ENCODE peak calls at places on chromosomes 3 and 15, in nine cellular contexts. One of them, this sample, is unnamed.

GRCh38 chr3:14274999-14275961 is 96.7 kb downstream of the LSM3 start:
- DNase-seq in choroid plexus epithelial cell: peak
- DNase-seq in fibroblast of mammary gland: peak
- DNase-seq in GM06990: no peak
- DNase-seq in dorsolateral prefrontal cortex: no peak
- DNase-seq in sigmoid colon: no peak
- DNase-seq in heart right ventricle: no peak
- DNase-seq in uterus: no peak
- DNase-seq in astrocyte: no peak
- DNase-seq in this sample: no peak

GRCh38 chr15:40436116-40436891 is 4.4 kb upstream of the BAHD1 start:
- DNase-seq in choroid plexus epithelial cell: no peak
- DNase-seq in fibroblast of mammary gland: no peak
- DNase-seq in GM06990: no peak
- DNase-seq in dorsolateral prefrontal cortex: no peak
- DNase-seq in sigmoid colon: no peak
- DNase-seq in heart right ventricle: peak
- DNase-seq in uterus: peak
- DNase-seq in astrocyte: no peak
- DNase-seq in this sample: no peak

GRCh38 chr3:112013058-112013783 is 14.5 kb downstream of the TAGLN3 start:
- DNase-seq in choroid plexus epithelial cell: peak
- DNase-seq in fibroblast of mammary gland: peak
- DNase-seq in GM06990: peak
- DNase-seq in dorsolateral prefrontal cortex: peak
- DNase-seq in sigmoid colon: peak
- DNase-seq in heart right ventricle: peak
- DNase-seq in uterus: peak
- DNase-seq in astrocyte: peak
- DNase-seq in this sample: peak

GRCh38 chr3:52521881-52522650 is 11.6 kb downstream of the NT5DC2 start:
- DNase-seq in choroid plexus epithelial cell: no peak
- DNase-seq in fibroblast of mammary gland: no peak
- DNase-seq in GM06990: no peak
- DNase-seq in dorsolateral prefrontal cortex: no peak
- DNase-seq in sigmoid colon: peak
- DNase-seq in heart right ventricle: peak
- DNase-seq in uterus: no peak
- DNase-seq in astrocyte: no peak
- DNase-seq in this sample: no peak

GRCh38 chr3:87873136-87873535 is 185.7 kb downstream of the CGGBP1 start:
- DNase-seq in choroid plexus epithelial cell: peak
- DNase-seq in fibroblast of mammary gland: peak
- DNase-seq in GM06990: no peak
- DNase-seq in dorsolateral prefrontal cortex: no peak
- DNase-seq in sigmoid colon: no peak
- DNase-seq in heart right ventricle: no peak
- DNase-seq in uterus: no peak
- DNase-seq in astrocyte: no peak
- DNase-seq in this sample: peak

GRCh38 chr3:4726549-4726948 is 233.4 kb downstream of the ITPR1 start:
- DNase-seq in choroid plexus epithelial cell: no peak
- DNase-seq in fibroblast of mammary gland: peak
- DNase-seq in GM06990: no peak
- DNase-seq in dorsolateral prefrontal cortex: no peak
- DNase-seq in sigmoid colon: no peak
- DNase-seq in heart right ventricle: no peak
- DNase-seq in uterus: no peak
- DNase-seq in astrocyte: no peak
- DNase-seq in this sample: peak

GRCh38 chr15:83289160-83289559 is 4.7 kb upstream of the BNC1 start:
- DNase-seq in choroid plexus epithelial cell: no peak
- DNase-seq in fibroblast of mammary gland: peak
- DNase-seq in GM06990: no peak
- DNase-seq in dorsolateral prefrontal cortex: no peak
- DNase-seq in sigmoid colon: no peak
- DNase-seq in heart right ventricle: no peak
- DNase-seq in uterus: no peak
- DNase-seq in astrocyte: peak
- DNase-seq in this sample: peak

GRCh38 chr15:100628746-100629145 is 26.4 kb downstream of the ASB7 start:
- DNase-seq in choroid plexus epithelial cell: peak
- DNase-seq in fibroblast of mammary gland: peak
- DNase-seq in GM06990: no peak
- DNase-seq in dorsolateral prefrontal cortex: no peak
- DNase-seq in sigmoid colon: no peak
- DNase-seq in heart right ventricle: no peak
- DNase-seq in uterus: no peak
- DNase-seq in astrocyte: peak
- DNase-seq in this sample: no peak

DNA sequence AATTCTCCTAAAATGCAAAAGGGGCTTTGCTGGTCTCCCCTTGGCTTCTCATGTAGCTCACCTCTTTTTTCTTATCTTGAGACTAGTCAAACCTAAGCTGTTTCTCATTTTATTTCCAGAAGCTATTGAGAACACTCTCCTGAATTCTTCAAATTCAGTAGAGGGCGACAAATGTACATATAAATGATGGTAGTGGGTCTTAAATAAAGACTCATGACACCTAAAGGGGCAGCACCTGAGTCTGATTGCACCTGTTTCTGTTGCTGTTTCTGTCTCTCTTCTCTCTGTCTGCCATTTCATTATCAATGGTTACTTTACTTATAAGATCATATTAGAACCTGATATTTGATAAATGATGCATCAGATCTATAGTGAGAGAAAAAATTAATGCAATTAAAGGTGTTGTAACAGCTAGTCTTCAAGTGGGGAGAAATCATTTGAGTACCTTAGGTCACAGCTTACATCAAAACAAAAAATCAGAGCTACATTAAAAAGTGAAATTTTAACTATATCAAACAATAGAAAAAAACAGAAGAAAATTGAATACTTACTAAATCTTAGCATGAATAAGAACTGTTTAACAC is 7.0 kb downstream of the ADIPOQ start:
- DNase-seq in choroid plexus epithelial cell: peak
- DNase-seq in fibroblast of mammary gland: peak
- DNase-seq in GM06990: no peak
- DNase-seq in dorsolateral prefrontal cortex: no peak
- DNase-seq in sigmoid colon: no peak
- DNase-seq in heart right ventricle: no peak
- DNase-seq in uterus: no peak
- DNase-seq in astrocyte: peak
- DNase-seq in this sample: peak
- TF ChIP-seq CTCF in choroid plexus epithelial cell: peak
- TF ChIP-seq CTCF in fibroblast of mammary gland: peak
- TF ChIP-seq CTCF in GM06990: peak
- TF ChIP-seq CTCF in dorsolateral prefrontal cortex: peak
- TF ChIP-seq CTCF in sigmoid colon: no peak
- TF ChIP-seq CTCF in heart right ventricle: peak
- TF ChIP-seq CTCF in uterus: peak
- TF ChIP-seq CTCF in astrocyte: peak
- TF ChIP-seq CTCF in this sample: peak

GRCh38 chr3:30638685-30639412 is 32.4 kb downstream of the TGFBR2 start:
- DNase-seq in choroid plexus epithelial cell: no peak
- DNase-seq in fibroblast of mammary gland: peak
- DNase-seq in GM06990: no peak
- DNase-seq in dorsolateral prefrontal cortex: no peak
- DNase-seq in sigmoid colon: no peak
- DNase-seq in heart right ventricle: peak
- DNase-seq in uterus: no peak
- DNase-seq in astrocyte: no peak
- DNase-seq in this sample: no peak
- H3K4me3 ChIP-seq in choroid plexus epithelial cell: no peak
- H3K4me3 ChIP-seq in fibroblast of mammary gland: no peak
- H3K4me3 ChIP-seq in GM06990: no peak
- H3K4me3 ChIP-seq in dorsolateral prefrontal cortex: no peak
- H3K4me3 ChIP-seq in sigmoid colon: no peak
- H3K4me3 ChIP-seq in heart right ventricle: no peak
- H3K4me3 ChIP-seq in uterus: no peak
- H3K4me3 ChIP-seq in astrocyte: no peak
- H3K4me3 ChIP-seq in this sample: no peak

DNA sequence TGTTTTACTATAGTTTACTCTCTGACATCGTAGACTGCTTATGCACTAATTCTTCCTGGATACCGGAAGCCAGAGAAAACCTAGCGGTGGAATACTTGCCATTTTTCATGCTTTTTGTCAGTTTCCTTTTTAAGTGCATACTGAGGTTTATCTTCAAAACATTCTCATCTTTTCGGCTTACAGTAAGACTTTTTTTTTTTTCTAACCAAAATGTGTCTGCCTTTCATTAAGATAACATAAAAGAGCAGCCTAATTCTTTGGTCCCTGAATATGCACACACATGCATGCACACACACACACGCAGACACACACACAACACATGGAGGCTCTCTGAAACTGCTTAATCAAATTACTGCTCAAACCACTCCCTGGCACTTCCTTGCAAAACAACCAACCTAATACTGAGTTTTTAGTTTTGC is 1.3 kb downstream of the ZNF445 start:
- DNase-seq in choroid plexus epithelial cell: peak
- DNase-seq in fibroblast of mammary gland: peak
- DNase-seq in GM06990: peak
- DNase-seq in dorsolateral prefrontal cortex: no peak
- DNase-seq in sigmoid colon: no peak
- DNase-seq in heart right ventricle: no peak
- DNase-seq in uterus: no peak
- DNase-seq in astrocyte: peak
- DNase-seq in this sample: peak
- TF ChIP-seq CTCF in choroid plexus epithelial cell: peak
- TF ChIP-seq CTCF in fibroblast of mammary gland: peak
- TF ChIP-seq CTCF in GM06990: no peak
- TF ChIP-seq CTCF in dorsolateral prefrontal cortex: no peak
- TF ChIP-seq CTCF in sigmoid colon: no peak
- TF ChIP-seq CTCF in heart right ventricle: no peak
- TF ChIP-seq CTCF in uterus: no peak
- TF ChIP-seq CTCF in astrocyte: no peak
- TF ChIP-seq CTCF in this sample: no peak

GRCh38 chr3:27714692-27715453 is 7.2 kb downstream of the EOMES start:
- DNase-seq in choroid plexus epithelial cell: no peak
- DNase-seq in fibroblast of mammary gland: no peak
- DNase-seq in GM06990: peak
- DNase-seq in dorsolateral prefrontal cortex: no peak
- DNase-seq in sigmoid colon: no peak
- DNase-seq in heart right ventricle: no peak
- DNase-seq in uterus: no peak
- DNase-seq in astrocyte: no peak
- DNase-seq in this sample: no peak
- H3K4me3 ChIP-seq in choroid plexus epithelial cell: no peak
- H3K4me3 ChIP-seq in fibroblast of mammary gland: peak
- H3K4me3 ChIP-seq in GM06990: peak
- H3K4me3 ChIP-seq in dorsolateral prefrontal cortex: no peak
- H3K4me3 ChIP-seq in sigmoid colon: no peak
- H3K4me3 ChIP-seq in heart right ventricle: peak
- H3K4me3 ChIP-seq in uterus: no peak
- H3K4me3 ChIP-seq in astrocyte: peak
- H3K4me3 ChIP-seq in this sample: no peak

DNA sequence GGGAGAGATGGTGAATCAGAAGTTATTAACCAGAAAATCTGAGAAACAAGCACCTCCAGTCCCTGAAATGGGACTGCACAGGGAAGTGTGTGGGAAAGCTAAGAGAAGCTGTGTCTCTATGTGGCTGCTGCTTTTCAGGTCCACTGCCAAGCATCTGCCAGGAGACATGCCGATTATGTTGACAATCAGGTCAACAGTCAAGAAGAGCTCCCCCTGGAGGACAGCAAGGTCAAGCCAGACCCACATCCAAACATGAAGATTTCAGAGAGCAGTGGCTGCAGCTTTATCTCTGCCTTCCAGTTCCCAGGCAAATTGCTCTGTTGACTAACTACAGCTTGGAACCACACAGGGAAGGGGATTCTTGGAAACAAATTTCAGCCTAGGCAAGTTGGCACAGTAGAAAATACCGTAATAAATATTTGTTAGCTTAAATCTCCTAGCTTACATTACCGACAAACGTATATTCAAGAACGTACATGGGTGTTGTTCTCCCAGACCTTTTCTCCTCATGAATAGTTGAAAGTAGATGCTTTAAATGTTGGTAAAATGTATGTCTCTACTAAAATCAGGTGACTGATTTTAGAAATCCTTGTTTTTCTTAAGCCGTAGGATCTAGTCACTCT is 394.5 kb upstream of the RARB start:
- DNase-seq in choroid plexus epithelial cell: peak
- DNase-seq in fibroblast of mammary gland: peak
- DNase-seq in GM06990: no peak
- DNase-seq in dorsolateral prefrontal cortex: no peak
- DNase-seq in sigmoid colon: no peak
- DNase-seq in heart right ventricle: peak
- DNase-seq in uterus: no peak
- DNase-seq in astrocyte: no peak
- DNase-seq in this sample: peak
- TF ChIP-seq CTCF in choroid plexus epithelial cell: peak
- TF ChIP-seq CTCF in fibroblast of mammary gland: peak
- TF ChIP-seq CTCF in GM06990: peak
- TF ChIP-seq CTCF in dorsolateral prefrontal cortex: peak
- TF ChIP-seq CTCF in sigmoid colon: peak
- TF ChIP-seq CTCF in heart right ventricle: peak
- TF ChIP-seq CTCF in uterus: no peak
- TF ChIP-seq CTCF in astrocyte: peak
- TF ChIP-seq CTCF in this sample: peak

DNA sequence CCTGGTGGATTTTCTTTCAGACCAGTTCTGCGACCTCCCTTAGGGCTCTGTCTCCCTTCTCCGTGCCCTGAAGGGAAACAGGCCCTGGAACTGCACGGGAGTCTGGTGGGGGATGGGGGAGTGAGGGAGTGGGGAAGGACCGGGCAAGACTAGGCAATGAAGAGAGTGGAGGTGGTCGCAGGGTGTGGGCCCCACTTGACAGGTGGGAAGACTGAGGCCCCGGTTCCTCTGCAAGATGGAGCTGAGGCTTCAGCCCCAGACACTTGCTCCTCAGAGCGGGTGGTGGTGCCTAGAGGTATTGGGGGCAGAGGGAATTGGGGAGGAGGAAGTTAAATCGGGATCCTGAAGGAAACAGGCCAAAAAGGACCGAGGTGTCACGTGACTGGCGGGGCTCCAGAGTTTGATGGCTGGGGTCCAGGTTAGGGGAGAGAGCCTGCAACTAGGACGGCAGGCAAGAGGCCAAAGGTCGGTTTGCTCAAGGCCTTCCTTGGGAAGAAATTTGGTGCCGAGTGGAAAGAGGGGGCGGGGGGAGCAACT is 597 bp upstream of the CAMK1 start:
- DNase-seq in choroid plexus epithelial cell: peak
- DNase-seq in fibroblast of mammary gland: peak
- DNase-seq in GM06990: no peak
- DNase-seq in dorsolateral prefrontal cortex: peak
- DNase-seq in sigmoid colon: peak
- DNase-seq in heart right ventricle: peak
- DNase-seq in uterus: peak
- DNase-seq in astrocyte: no peak
- DNase-seq in this sample: no peak
- H3K4me3 ChIP-seq in choroid plexus epithelial cell: peak
- H3K4me3 ChIP-seq in fibroblast of mammary gland: peak
- H3K4me3 ChIP-seq in GM06990: peak
- H3K4me3 ChIP-seq in dorsolateral prefrontal cortex: peak
- H3K4me3 ChIP-seq in sigmoid colon: peak
- H3K4me3 ChIP-seq in heart right ventricle: peak
- H3K4me3 ChIP-seq in uterus: peak
- H3K4me3 ChIP-seq in astrocyte: peak
- H3K4me3 ChIP-seq in this sample: peak

This sample was measured in bronchial epithelial cell.